ENCODE peak calls at places on chromosomes 4 and X, in six cellular contexts. C, D, J, Y, W and G are unnamed samples.

GRCh38 chrX:131802836-131803626 is 220.1 kb upstream of the STK26 start:
- DNase-seq in C (peak; percentile 85), D (no peak), J (peak; percentile 89), Y (no peak), W (no peak), G (peak; percentile 61)

GRCh38 chr4:124423160-124423559 is 289.4 kb downstream of the ANKRD50 start:
- DNase-seq in C (no peak), D (no peak), J (no peak), Y (no peak), W (no peak), G (no peak)

GRCh38 chr4:88744609-88745008 is 47.0 kb upstream of the NAP1L5 start:
- DNase-seq in C (no peak), D (no peak), J (no peak), Y (no peak), W (no peak), G (no peak)

GRCh38 chr4:121034010-121034409 is 38.3 kb downstream of the NDNF start:
- DNase-seq in C (peak; percentile 59), D (no peak), J (peak; percentile 41), Y (no peak), W (no peak), G (peak; percentile 85)

GRCh38 chrX:100264200-100264599 is 145.9 kb downstream of the PCDH19 start:
- DNase-seq in C (no peak), D (no peak), J (no peak), Y (no peak), W (no peak), G (no peak)

GRCh38 chr4:99029852-99030251 is 34.3 kb downstream of the METAP1 start:
- DNase-seq in C (no peak), D (no peak), J (no peak), Y (no peak), W (no peak), G (no peak)

GRCh38 chr4:81260443-81261102 is 45.6 kb upstream of the PRKG2 start:
- DNase-seq in C (no peak), D (no peak), J (no peak), Y (no peak), W (no peak), G (peak; percentile 9)

GRCh38 chrX:39532761-39533160 is 565.0 kb downstream of the BCOR start:
- DNase-seq in C (no peak), D (no peak), J (no peak), Y (no peak), W (no peak), G (no peak)

GRCh38 chr4:120056249-120056648 is 10.4 kb downstream of the MAD2L1 start:
- DNase-seq in C (no peak), D (no peak), J (no peak), Y (no peak), W (no peak), G (peak; percentile 43)

GRCh38 chr4:122045533-122045932 is 93.7 kb upstream of the TRPC3 start:
- DNase-seq in C (no peak), D (no peak), J (no peak), Y (peak; percentile 50), W (peak; percentile 70), G (peak; percentile 99)

GRCh38 chr4:80202190-80202711 is 4.9 kb downstream of the PRDM8 start:
- DNase-seq in C (peak; percentile 88), D (no peak), J (peak; percentile 88), Y (peak; percentile 79), W (peak; percentile 92), G (peak; percentile 57)

GRCh38 chr4:46274717-46275116 is 115.2 kb downstream of the GABRA2 start:
- DNase-seq in C (no peak), D (no peak), J (no peak), Y (peak; percentile 14), W (no peak), G (peak; percentile 25)

GRCh38 chr4:16039139-16039538 is 44.7 kb downstream of the PROM1 start:
- DNase-seq in C (no peak), D (no peak), J (no peak), Y (no peak), W (no peak), G (no peak)

GRCh38 chrX:153689654-153690465 is 2.1 kb downstream of the SLC6A8 start:
- DNase-seq in C (no peak), D (no peak), J (no peak), Y (no peak), W (no peak), G (no peak)

GRCh38 chr4:8276358-8277240 is 7.0 kb downstream of the HTRA3 start:
- DNase-seq in C (peak; percentile 65), D (no peak), J (no peak), Y (no peak), W (peak; percentile 80), G (peak; percentile 30)

GRCh38 chr4:3463556-3464348 is 646 bp downstream of the DOK7 start:
- DNase-seq in C (no peak), D (no peak), J (no peak), Y (no peak), W (no peak), G (no peak)

GRCh38 chr4:120918788-120919187 is 3.7 kb downstream of the PRDM5 start:
- DNase-seq in C (peak; percentile 31), D (no peak), J (no peak), Y (no peak), W (no peak), G (no peak)

GRCh38 chrX:151402719-151403390 is 5.8 kb downstream of the VMA21 start:
- DNase-seq in C (no peak), D (no peak), J (peak; percentile 66), Y (no peak), W (peak; percentile 60), G (no peak)

GRCh38 chr4:4852591-4853362 is 6.7 kb upstream of the MSX1 start:
- DNase-seq in C (peak; percentile 42), D (peak; percentile 36), J (no peak), Y (no peak), W (peak; percentile 70), G (peak; percentile 54)

GRCh38 chrX:11531226-11531625 is 134.5 kb downstream of the ARHGAP6 start:
- DNase-seq in C (no peak), D (no peak), J (no peak), Y (no peak), W (no peak), G (peak; percentile 3)

GRCh38 chr4:42594880-42595279 is 62.0 kb downstream of the ATP8A1 start:
- DNase-seq in C (no peak), D (no peak), J (no peak), Y (no peak), W (no peak), G (no peak)

GRCh38 chrX:49071877-49072711 is 1.7 kb downstream of the PRAF2 start:
- DNase-seq in C (peak; percentile 82), D (peak; percentile 49), J (peak; percentile 65), Y (no peak), W (peak; percentile 89), G (no peak)
- H3K4me3 ChIP-seq in C (peak overlapping the region; percentile 49), D (peak overlapping the region; percentile 84), J (no peak overlapping the region), Y (no peak overlapping the region), W (peak overlapping the region; percentile 31), G (peak overlapping the region; percentile 73)

DNA sequence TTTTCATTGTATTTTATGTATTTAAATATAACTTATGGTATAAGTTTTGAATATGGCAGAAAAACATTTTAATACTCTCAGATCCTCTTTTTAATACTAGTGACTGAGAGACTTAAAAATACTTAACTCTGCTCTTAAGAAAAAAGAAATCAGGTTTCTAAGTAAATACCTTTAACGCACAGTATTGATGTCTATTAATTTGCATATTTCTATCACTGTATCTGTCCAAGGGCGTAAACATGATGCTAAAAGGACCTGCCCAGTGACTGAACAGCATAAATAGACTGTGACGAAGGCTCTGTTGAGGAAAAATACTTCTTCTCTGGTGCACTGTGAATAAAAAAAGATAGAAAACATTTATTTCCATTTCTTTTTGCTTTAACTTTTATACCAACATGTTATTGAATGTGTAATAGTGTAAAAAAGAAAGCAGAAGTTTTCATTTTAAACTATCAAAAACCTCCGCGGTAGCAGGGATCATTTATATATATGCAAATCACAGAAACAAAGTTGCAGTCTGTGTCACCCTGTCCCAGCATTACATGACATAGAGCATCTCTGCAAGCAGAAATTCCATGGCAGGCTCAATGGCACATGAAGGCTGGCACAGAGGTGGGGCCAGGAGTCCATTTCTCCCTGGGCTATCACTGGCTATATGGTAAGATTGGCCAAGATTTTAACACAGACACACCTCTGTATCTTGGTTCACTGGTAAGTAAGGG is 75.5 kb downstream of the ZAR1 start:
- DNase-seq in C (no peak), D (no peak), J (no peak), Y (no peak), W (no peak), G (no peak)
- H3K27ac ChIP-seq in C (no peak overlapping the region), D (no peak overlapping the region), J (no peak overlapping the region), Y (no peak overlapping the region), W (no peak overlapping the region), G (no peak overlapping the region)

GRCh38 chrX:107675823-107676555 is 47.7 kb downstream of the PRPS1 start:
- DNase-seq in C (peak; percentile 56), D (no peak), J (no peak), Y (no peak), W (no peak), G (peak; percentile 55)

GRCh38 chrX:107678957-107679740 is 50.8 kb downstream of the PRPS1 start:
- DNase-seq in C (peak; percentile 82), D (no peak), J (no peak), Y (no peak), W (peak; percentile 76), G (peak; percentile 17)

GRCh38 chrX:107677501-107677901 is 49.2 kb downstream of the PRPS1 start:
- DNase-seq in C (no peak), D (no peak), J (no peak), Y (peak; percentile 29), W (no peak), G (peak; percentile 28)

GRCh38 chrX:107676559-107677378 is 48.5 kb downstream of the PRPS1 start:
- DNase-seq in C (peak; percentile 83), D (peak; percentile 57), J (peak; percentile 78), Y (peak; percentile 48), W (peak; percentile 95), G (peak; percentile 69)

DNA sequence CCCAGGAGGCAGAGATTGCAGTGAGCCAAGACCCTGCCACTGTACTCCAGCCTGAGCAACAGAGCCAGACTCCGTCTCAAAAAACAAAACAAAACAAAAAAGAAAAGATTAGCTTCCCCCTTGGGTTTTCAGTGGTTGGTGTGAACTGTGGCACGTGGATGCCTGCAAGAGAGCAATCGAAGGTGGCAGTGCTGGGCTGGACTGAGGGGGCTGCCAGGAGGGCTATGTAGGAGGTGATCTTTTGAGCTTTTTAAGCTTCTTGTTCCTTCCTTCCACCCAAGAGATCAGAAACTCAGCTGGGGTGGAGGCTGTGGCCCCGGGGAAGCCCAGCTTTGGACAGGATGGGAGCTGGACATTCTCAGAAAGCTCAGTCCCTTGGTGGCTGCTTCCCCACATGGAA is 49.6 kb downstream of the PRPS1 start:
- DNase-seq in C (no peak), D (no peak), J (no peak), Y (no peak), W (no peak), G (no peak)
- H3K27me3 ChIP-seq in C (no peaks in the 10 kb centered on the region), D (no peaks in the 10 kb centered on the region), J (no peaks in the 10 kb centered on the region), Y (no peaks in the 10 kb centered on the region), W (no peaks in the 10 kb centered on the region), G (peaks cover 6% of the 10 kb centered on the region)

GRCh38 chr4:82782626-82783025 is 16.0 kb downstream of the SCD5 start:
- DNase-seq in C (no peak), D (no peak), J (no peak), Y (no peak), W (no peak), G (no peak)

GRCh38 chr4:82785248-82786003 is 13.2 kb downstream of the SCD5 start:
- DNase-seq in C (peak; percentile 51), D (no peak), J (no peak), Y (no peak), W (no peak), G (peak; percentile 59)

GRCh38 chr4:82786004-82786400 is 12.6 kb downstream of the SCD5 start:
- DNase-seq in C (no peak), D (no peak), J (no peak), Y (no peak), W (no peak), G (no peak)

GRCh38 chr4:82786794-82787193 is 11.8 kb downstream of the SCD5 start:
- DNase-seq in C (no peak), D (no peak), J (no peak), Y (no peak), W (no peak), G (no peak)

GRCh38 chr4:82784615-82785247 is 13.9 kb downstream of the SCD5 start:
- DNase-seq in C (no peak), D (no peak), J (no peak), Y (no peak), W (no peak), G (peak; percentile 65)
- H3K4me3 ChIP-seq in C (no peak overlapping the region), D (no peak overlapping the region), J (no peak overlapping the region), Y (no peak overlapping the region), W (no peak overlapping the region), G (peak overlapping the region; percentile 26)